ENCODE peak calls at places on chromosomes 12 and 14, in five cellular contexts. S is activated T-helper 9 cell treated with anti-CD3 and anti-CD28 coated beads, Interleukin-2, amount 50 U/mL, for 16 hours; E is glomerular endothelial cell; P is HFFc6; B is GM04504. V is an unnamed sample.

GRCh38 chr14:89296281-89296745 is 120.7 kb downstream of the FOXN3 start:
- DNase-seq in E (no peak), P (no peak), S (no peak), B (no peak), V (no peak)

GRCh38 chr14:59252772-59253500 is 64.5 kb downstream of the DAAM1 start:
- DNase-seq in P (no peak), E (no peak), B (peak), S (no peak), V (no peak)

GRCh38 chr14:31207746-31208545 is at the start of gene HECTD1:
- DNase-seq in B (peak), P (peak), E (no peak), S (peak), V (peak)

GRCh38 chr14:93794756-93795155 is 6.5 kb upstream of the PRIMA1 start:
- DNase-seq in S (no peak), E (no peak), B (no peak), P (no peak), V (no peak)

GRCh38 chr12:127987199-127987901 is 279.6 kb upstream of the TMEM132C start:
- DNase-seq in S (no peak), B (peak), E (no peak), P (no peak), V (no peak)

GRCh38 chr12:123617580-123617979 is 15.7 kb downstream of the DDX55 start:
- DNase-seq in B (no peak), P (no peak), S (no peak), E (no peak), V (no peak)

GRCh38 chr14:51283402-51283825 is 43.4 kb downstream of the TMX1 start:
- DNase-seq in E (peak), P (peak), B (peak), S (no peak), V (no peak)

GRCh38 chr12:49673446-49674317 is 33.5 kb downstream of the FMNL3 start:
- DNase-seq in E (no peak), S (no peak), B (peak), P (peak), V (no peak)

GRCh38 chr14:56195727-56196126 is 77.5 kb downstream of the PELI2 start:
- DNase-seq in E (no peak), S (no peak), P (peak), B (peak), V (no peak)

GRCh38 chr12:88390811-88391210 is 189.5 kb downstream of the KITLG start:
- DNase-seq in B (no peak), S (no peak), E (no peak), P (no peak), V (no peak)

GRCh38 chr12:120261951-120262851 is 3.3 kb downstream of the PXN start:
- DNase-seq in P (peak), B (no peak), S (no peak), E (no peak), V (no peak)

GRCh38 chr12:124420972-124421674 is 126.2 kb downstream of the RFLNA start:
- DNase-seq in E (no peak), P (no peak), S (no peak), B (no peak), V (no peak)

GRCh38 chr14:72665259-72665658 is 228.6 kb downstream of the DPF3 start:
- DNase-seq in B (peak), P (peak), E (peak), S (no peak), V (no peak)

GRCh38 chr12:103397536-103397935 is 98.2 kb downstream of the C12orf42 start:
- DNase-seq in E (no peak), S (no peak), B (no peak), P (no peak), V (no peak)

GRCh38 chr14:35114036-35114435 is 7.8 kb downstream of the PPP2R3C start:
- DNase-seq in E (no peak), P (peak), S (no peak), B (peak), V (no peak)

GRCh38 chr12:76259071-76259470 is 89.1 kb downstream of the BBS10 start:
- DNase-seq in B (no peak), E (no peak), P (peak), S (no peak), V (no peak)

GRCh38 chr14:82180057-82180620 is 646.5 kb upstream of the SEL1L start:
- DNase-seq in P (no peak), B (no peak), E (no peak), S (no peak), V (no peak)

GRCh38 chr12:28313631-28314030 is 123.4 kb downstream of the CCDC91 start:
- DNase-seq in S (no peak), P (peak), B (no peak), E (peak), V (no peak)

GRCh38 chr14:84409435-84409834 is 1120.5 kb upstream of the FLRT2 start:
- DNase-seq in E (no peak), B (no peak), P (no peak), S (no peak), V (no peak)

GRCh38 chr14:19920021-19920657 is at the start of gene OR4K5:
- DNase-seq in S (no peak), B (no peak), P (no peak), E (no peak), V (no peak)

GRCh38 chr12:79615596-79616560 is 74.9 kb downstream of the PAWR start:
- DNase-seq in B (no peak), S (no peak), P (no peak), E (no peak), V (no peak)

GRCh38 chr14:33776871-33777270 is 174.0 kb downstream of the EGLN3 start:
- DNase-seq in S (no peak), P (no peak), E (no peak), B (no peak), V (no peak)

GRCh38 chr14:76919431-76919810 is 93.2 kb downstream of the LRRC74A start:
- DNase-seq in P (no peak), E (no peak), S (no peak), B (no peak), V (no peak)

GRCh38 chr12:19954163-19954562 is 414.2 kb upstream of the PDE3A start:
- DNase-seq in E (no peak), P (no peak), S (no peak), B (no peak), V (no peak)

GRCh38 chr12:4909397-4909733 is 340 bp upstream of the KCNA1 start:
- DNase-seq in B (no peak), S (no peak), E (no peak), P (no peak), V (no peak)

GRCh38 chr12:123041811-123042655 is 61.6 kb downstream of the ARL6IP4 start:
- DNase-seq in B (no peak), E (no peak), P (peak), S (no peak), V (no peak)

GRCh38 chr14:30620178-30620577 is 1.9 kb upstream of the SCFD1 start:
- DNase-seq in B (no peak), S (no peak), P (peak), E (no peak), V (no peak)

GRCh38 chr12:76065917-76066316 is 18.6 kb downstream of the NAP1L1 start:
- DNase-seq in S (no peak), P (no peak), E (no peak), B (no peak), V (no peak)

GRCh38 chr12:11716794-11717532 is 67.5 kb downstream of the ETV6 start:
- DNase-seq in S (no peak), E (no peak), P (peak), B (no peak), V (no peak)

V was measured in activated CD4-positive, CD25-positive, alpha-beta regulatory T cell treated with anti-CD3 and anti-CD28 coated beads, Interleukin-2, amount 50 U/mL, for 72 hours.